ENCODE peak calls at places on chromosome 19, in seven cellular contexts. W is fibroblast of lung, V is PC-3, H is endodermal cell, K is GM23248, F is IMR-90, L is GM12878. D is an unnamed sample.

GRCh38 chr19:47093254-47093653 is 20.3 kb downstream of the ZC3H4 start:
- DNase-seq in W (no peak), V (no peak), H (no peak), K (no peak), F (no peak), L (no peak), D (no peak)

GRCh38 chr19:40510526-40511115 is 43.8 kb downstream of the SPTBN4 start:
- DNase-seq in W (peak; percentile 51), V (no peak), H (no peak), K (peak; percentile 10), F (peak; percentile 13), L (no peak), D (no peak)

GRCh38 chr19:35268546-35269424 is at the start of gene USF2:
- DNase-seq in W (peak; percentile 62), V (peak; percentile 58), H (peak; percentile 86), K (peak; percentile 84), F (peak; percentile 61), L (no peak), D (no peak)

GRCh38 chr19:32675720-32676185 is at the start of gene RGS9BP:
- DNase-seq in W (peak; percentile 45), V (peak; percentile 61), H (peak; percentile 77), K (peak; percentile 89), F (peak; percentile 59), L (no peak), D (no peak)

GRCh38 chr19:16417660-16418596 is 53.8 kb downstream of the EPS15L1 start:
- DNase-seq in W (peak; percentile 35), V (peak; percentile 70), H (peak; percentile 94), K (peak; percentile 78), F (peak; percentile 42), L (no peak), D (peak; percentile 5)

GRCh38 chr19:47351545-47351944 is 2.4 kb downstream of the DHX34 start:
- DNase-seq in W (peak; percentile 43), V (peak; percentile 37), H (peak; percentile 75), K (peak; percentile 37), F (peak; percentile 27), L (no peak), D (no peak)

GRCh38 chr19:16371540-16371986 is 46.9 kb downstream of the KLF2 start:
- DNase-seq in W (no peak), V (no peak), H (no peak), K (no peak), F (no peak), L (peak; percentile 79), D (no peak)

GRCh38 chr19:19256072-19256969 is 16.8 kb downstream of the TM6SF2 start:
- DNase-seq in W (no peak), V (no peak), H (no peak), K (no peak), F (no peak), L (no peak), D (no peak)

GRCh38 chr19:58007285-58007684 is 4.7 kb upstream of the ZNF606 start:
- DNase-seq in W (no peak), V (no peak), H (no peak), K (no peak), F (no peak), L (no peak), D (no peak)

GRCh38 chr19:49435670-49436069 is 5.7 kb downstream of the SLC17A7 start:
- DNase-seq in W (no peak), V (no peak), H (no peak), K (no peak), F (no peak), L (no peak), D (no peak)

GRCh38 chr19:2602391-2603181 is 99.9 kb downstream of the GNG7 start:
- DNase-seq in W (peak; percentile 97), V (peak; percentile 48), H (peak; percentile 92), K (peak; percentile 93), F (peak; percentile 81), L (no peak), D (no peak)

GRCh38 chr19:8307400-8307964 is 676 bp downstream of the CD320 start:
- DNase-seq in W (no peak), V (peak; percentile 42), H (peak; percentile 68), K (peak; percentile 42), F (no peak), L (no peak), D (no peak)

GRCh38 chr19:41930926-41931592 is 2.8 kb upstream of the ERFL start:
- DNase-seq in W (no peak), V (no peak), H (peak; percentile 87), K (peak; percentile 53), F (no peak), L (no peak), D (no peak)

GRCh38 chr19:14164088-14164487 is 27.7 kb upstream of the ASF1B start:
- DNase-seq in W (no peak), V (no peak), H (no peak), K (no peak), F (no peak), L (no peak), D (no peak)

DNA sequence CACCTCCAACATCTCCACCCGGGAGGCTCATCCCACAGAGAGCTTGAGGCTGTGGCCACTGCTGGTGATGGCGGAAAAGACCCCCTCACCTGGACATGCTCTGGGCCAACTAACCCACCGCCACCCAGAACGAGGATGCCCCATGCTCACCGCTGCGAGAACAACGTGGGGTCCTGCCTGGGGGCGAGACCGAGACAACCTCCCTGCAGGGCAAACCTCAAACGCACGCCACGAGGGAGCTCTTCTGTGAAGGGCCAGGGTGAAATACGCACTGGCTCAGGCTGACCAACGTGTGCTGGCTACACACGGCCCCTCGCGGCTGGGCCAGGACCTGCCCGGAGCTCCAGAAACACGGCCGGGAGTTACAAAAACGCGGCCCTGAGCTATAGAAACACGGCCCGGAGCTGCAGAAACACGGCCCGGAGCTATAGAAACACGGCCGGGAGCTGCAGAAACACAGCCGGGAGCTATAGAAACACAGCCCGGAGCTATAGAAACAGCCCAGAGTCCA is 19.0 kb upstream of the PLPP2 start:
- DNase-seq in W (no peak), V (no peak), H (no peak), K (no peak), F (no peak), L (no peak), D (no peak)
- H3K9ac ChIP-seq in W (no peak overlapping the region), V (no peak overlapping the region), H (no peak overlapping the region), K (no peak overlapping the region), F (no peak overlapping the region), L (no peak overlapping the region), D (no peak overlapping the region)

GRCh38 chr19:932647-933552 is 7.1 kb downstream of the ARID3A start:
- DNase-seq in W (peak; percentile 93), V (no peak), H (peak; percentile 58), K (peak; percentile 97), F (peak; percentile 94), L (no peak), D (no peak)
- H3K4me3 ChIP-seq in W (no peak overlapping the region), V (no peak overlapping the region), H (no peak overlapping the region), K (peak overlapping the region; percentile 61), F (peak overlapping the region; percentile 19), L (peak overlapping the region; percentile 65), D (no peak overlapping the region)

GRCh38 chr19:11238781-11239376 is 540 bp upstream of the ANGPTL8 start:
- DNase-seq in W (no peak), V (no peak), H (no peak), K (no peak), F (no peak), L (no peak), D (no peak)

GRCh38 chr19:11237321-11237720 is 2.1 kb upstream of the ANGPTL8 start:
- DNase-seq in W (no peak), V (no peak), H (no peak), K (no peak), F (no peak), L (no peak), D (no peak)

GRCh38 chr19:11238041-11238440 is 1.4 kb upstream of the ANGPTL8 start:
- DNase-seq in W (no peak), V (no peak), H (no peak), K (no peak), F (no peak), L (no peak), D (no peak)

GRCh38 chr19:11240008-11240444 is 607 bp downstream of the ANGPTL8 start:
- DNase-seq in W (no peak), V (no peak), H (no peak), K (no peak), F (no peak), L (no peak), D (no peak)

GRCh38 chr19:11239377-11240000 is at the start of gene ANGPTL8:
- DNase-seq in W (no peak), V (no peak), H (no peak), K (no peak), F (no peak), L (no peak), D (no peak)
- H3K9ac ChIP-seq in W (no peak within 1 kb of the TSS), V (no peak within 1 kb of the TSS), H (no peak within 1 kb of the TSS), K (no peak within 1 kb of the TSS), F (no peak within 1 kb of the TSS), L (no peak within 1 kb of the TSS), D (no peak within 1 kb of the TSS)

GRCh38 chr19:52453324-52454094 is at the start of gene ZNF578:
- DNase-seq in W (peak; percentile 90), V (no peak), H (no peak), K (peak; percentile 89), F (peak; percentile 84), L (no peak), D (no peak)
- H3K4me3 ChIP-seq in W (peak within 1 kb of the TSS; percentile 82), V (no peak within 1 kb of the TSS), H (peak within 1 kb of the TSS; percentile 55), K (peak within 1 kb of the TSS; percentile 84), F (peak within 1 kb of the TSS; percentile 81), L (no peak within 1 kb of the TSS), D (peak within 1 kb of the TSS; percentile 65)

D was measured in keratinocyte.